ENCODE peak calls at places on chromosome 5, in eight cellular contexts. D is esophagus squamous epithelium, Y is K562, K is A549, U is lower leg skin, X is suprapubic skin, J is transverse colon, P is HepG2. B is an unnamed sample.

GRCh38 chr5:152532714-152533113 is 127.6 kb upstream of the NMUR2 start:
- DNase-seq in D (no peak), Y (no peak), K (peak; percentile 28), U (no peak), X (no peak), J (no peak), P (peak; percentile 33), B (peak; percentile 56)

GRCh38 chr5:170606939-170607338 is 103.1 kb downstream of the KCNIP1 start:
- DNase-seq in D (no peak), Y (no peak), K (no peak), U (no peak), X (no peak), J (no peak), P (no peak), B (no peak)

GRCh38 chr5:172383231-172383802 is 71.0 kb downstream of the SH3PXD2B start:
- DNase-seq in D (no peak), Y (no peak), K (peak; percentile 66), U (no peak), X (no peak), J (peak; percentile 34), P (peak; percentile 92), B (no peak)

GRCh38 chr5:112554089-112554977 is 135.3 kb upstream of the EPB41L4A start:
- DNase-seq in D (no peak), Y (no peak), K (no peak), U (no peak), X (no peak), J (no peak), P (no peak), B (no peak)

GRCh38 chr5:124746252-124746915 is at the start of gene ZNF608:
- DNase-seq in D (no peak), Y (no peak), K (peak; percentile 27), U (no peak), X (no peak), J (peak; percentile 29), P (peak; percentile 6), B (no peak)

GRCh38 chr5:170221319-170221718 is 11.5 kb upstream of the C5orf58 start:
- DNase-seq in D (no peak), Y (no peak), K (no peak), U (no peak), X (no peak), J (no peak), P (no peak), B (peak; percentile 23)

GRCh38 chr5:81268797-81269196 is 32.6 kb upstream of the ZCCHC9 start:
- DNase-seq in D (no peak), Y (no peak), K (peak; percentile 33), U (no peak), X (no peak), J (no peak), P (peak; percentile 54), B (peak; percentile 14)

GRCh38 chr5:83513491-83513890 is 41.9 kb downstream of the VCAN start:
- DNase-seq in D (no peak), Y (no peak), K (no peak), U (no peak), X (no peak), J (no peak), P (no peak), B (no peak)

GRCh38 chr5:152349683-152350526 is 55.2 kb downstream of the NMUR2 start:
- DNase-seq in D (no peak), Y (peak; percentile 35), K (peak; percentile 2), U (no peak), X (no peak), J (peak; percentile 8), P (peak; percentile 21), B (peak; percentile 38)

GRCh38 chr5:37520811-37521210 is 141.7 kb downstream of the WDR70 start:
- DNase-seq in D (no peak), Y (no peak), K (no peak), U (no peak), X (no peak), J (no peak), P (peak; percentile 2), B (no peak)

GRCh38 chr5:95669540-95669939 is 13.3 kb downstream of the SPATA9 start:
- DNase-seq in D (no peak), Y (no peak), K (no peak), U (no peak), X (no peak), J (peak; percentile 59), P (no peak), B (no peak)

GRCh38 chr5:73218552-73219171 is 45.7 kb downstream of the TMEM174 start:
- DNase-seq in D (no peak), Y (no peak), K (peak; percentile 44), U (no peak), X (no peak), J (no peak), P (no peak), B (peak; percentile 19)

GRCh38 chr5:158737536-158738027 is 362.1 kb downstream of the EBF1 start:
- DNase-seq in D (no peak), Y (no peak), K (no peak), U (no peak), X (no peak), J (no peak), P (no peak), B (no peak)

GRCh38 chr5:177312649-177313181 is 1.0 kb upstream of the MXD3 start:
- DNase-seq in D (no peak), Y (peak; percentile 52), K (no peak), U (no peak), X (no peak), J (peak; percentile 54), P (peak; percentile 43), B (no peak)
- TF ChIP-seq POLR2A in D (no peak), Y (peak; percentile 21), K (no peak), U (no peak), X (no peak), J (no peak), P (no peak), B (no peak)

DNA sequence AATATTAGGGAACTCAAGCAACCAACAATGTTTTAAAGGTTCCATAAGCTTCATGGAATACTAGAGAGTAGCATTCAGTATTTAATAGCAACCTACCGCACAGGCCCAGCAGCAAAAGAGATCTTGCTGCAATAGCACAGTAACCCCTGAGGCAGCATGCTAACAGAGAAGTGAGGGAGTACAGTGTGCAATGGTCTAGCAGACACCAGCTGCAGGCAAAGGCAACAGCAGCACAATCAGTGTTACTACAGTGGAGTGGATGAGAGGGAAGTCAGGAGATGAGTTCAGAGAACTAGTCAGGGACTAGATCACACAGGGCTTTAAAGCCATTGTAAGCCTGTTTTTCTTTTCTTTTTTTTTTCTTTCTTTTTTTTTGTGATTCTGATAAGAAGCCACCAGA is 2.8 kb downstream of the TICAM2 start:
- DNase-seq in D (no peak), Y (no peak), K (no peak), U (no peak), X (no peak), J (no peak), P (no peak), B (peak; percentile 46)
- TF ChIP-seq POLR2A in D (no peak), Y (no peak), K (no peak), U (no peak), X (no peak), J (no peak), P (no peak), B (no peak)

GRCh38 chr5:149731332-149731616 is 1.2 kb downstream of the PPARGC1B start:
- DNase-seq in D (no peak), Y (no peak), K (no peak), U (no peak), X (no peak), J (no peak), P (no peak), B (no peak)

GRCh38 chr5:149732500-149733128 is 2.5 kb downstream of the PPARGC1B start:
- DNase-seq in D (no peak), Y (peak; percentile 59), K (no peak), U (peak; percentile 92), X (no peak), J (peak; percentile 78), P (peak; percentile 32), B (no peak)

GRCh38 chr5:149733129-149733900 is 3.2 kb downstream of the PPARGC1B start:
- DNase-seq in D (no peak), Y (no peak), K (no peak), U (peak; percentile 60), X (peak; percentile 31), J (no peak), P (no peak), B (no peak)

GRCh38 chr5:149730620-149731331 is 666 bp downstream of the PPARGC1B start:
- DNase-seq in D (no peak), Y (peak; percentile 74), K (peak; percentile 41), U (peak; percentile 92), X (no peak), J (peak; percentile 68), P (no peak), B (peak; percentile 90)

DNA sequence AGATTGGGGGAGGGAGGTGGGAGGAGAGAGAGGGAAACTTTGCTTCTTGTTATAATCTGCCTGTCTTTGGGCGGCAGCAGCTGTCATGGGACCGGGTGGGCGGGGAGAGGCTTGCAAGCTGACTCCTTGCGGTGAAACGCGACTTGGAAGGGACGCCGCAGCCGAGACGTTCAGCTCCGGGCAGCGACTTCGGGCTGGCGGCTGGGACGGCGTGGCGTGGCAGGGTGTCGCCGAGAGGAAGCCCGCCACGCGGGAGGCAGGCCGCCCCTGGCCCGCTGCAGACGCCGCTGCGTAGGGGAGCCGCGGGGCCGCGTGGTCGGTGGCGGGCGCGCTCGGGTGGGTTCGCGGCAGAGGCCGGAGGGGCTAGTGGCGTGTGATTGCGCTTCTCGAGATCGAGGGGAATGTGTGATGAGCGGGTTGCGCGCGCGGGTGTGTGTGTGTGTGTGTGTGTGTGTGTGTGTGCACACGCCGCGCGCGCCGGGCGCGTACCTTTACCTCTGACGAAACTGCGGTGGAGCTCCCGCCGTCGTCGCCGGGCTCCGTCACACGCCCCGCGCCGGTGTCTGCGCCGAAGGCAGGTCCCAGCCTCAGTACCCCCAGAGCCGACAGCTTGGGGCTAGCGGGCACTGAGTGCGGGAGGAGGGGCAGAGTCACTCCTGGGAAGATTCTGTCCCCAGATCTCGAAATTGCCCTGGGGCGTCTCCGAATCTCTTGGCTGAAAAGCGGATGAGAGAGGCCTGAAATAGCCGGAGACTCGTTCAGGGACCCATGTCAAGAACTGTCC is 1.7 kb downstream of the PPARGC1B start:
- DNase-seq in D (peak; percentile 62), Y (peak; percentile 77), K (peak; percentile 74), U (peak; percentile 97), X (peak; percentile 94), J (peak; percentile 91), P (no peak), B (peak; percentile 90)
- TF ChIP-seq POLR2A in D (no peak), Y (peak; percentile 53), K (no peak), U (no peak), X (peak; percentile 41), J (peak; percentile 47), P (no peak), B (peak; percentile 13)

GRCh38 chr5:177365845-177366527 is 8.3 kb downstream of the RGS14 start:
- DNase-seq in D (no peak), Y (peak; percentile 47), K (no peak), U (no peak), X (no peak), J (no peak), P (no peak), B (no peak)

GRCh38 chr5:177367981-177368960 is 10.5 kb downstream of the RGS14 start:
- DNase-seq in D (no peak), Y (no peak), K (no peak), U (no peak), X (no peak), J (no peak), P (no peak), B (no peak)

GRCh38 chr5:177367323-177367848 is 9.7 kb downstream of the RGS14 start:
- DNase-seq in D (no peak), Y (no peak), K (no peak), U (no peak), X (no peak), J (no peak), P (no peak), B (no peak)

GRCh38 chr5:177364159-177364962 is 6.6 kb downstream of the RGS14 start:
- DNase-seq in D (no peak), Y (no peak), K (no peak), U (no peak), X (no peak), J (no peak), P (no peak), B (no peak)

GRCh38 chr5:177366528-177367322 is 9.0 kb downstream of the RGS14 start:
- DNase-seq in D (no peak), Y (peak; percentile 97), K (no peak), U (peak; percentile 97), X (peak; percentile 93), J (peak; percentile 88), P (peak; percentile 75), B (no peak)
- TF ChIP-seq POLR2A in D (no peak), Y (peak; percentile 84), K (no peak), U (no peak), X (no peak), J (no peak), P (no peak), B (no peak)